ENCODE peak calls at places on chromosomes 4 and X, in five cellular contexts. A is NCI-H526, K is dorsolateral prefrontal cortex, P is A172, L is T-cell. I is an unnamed sample.
A peak's percentile ranks its signal among the peaks of the same experiment; 100 is the strongest.

GRCh38 chrX:47991263-47992092 is 12.3 kb downstream of the ZNF182 start:
- DNase-seq in L (no peak), K (no peak), A (no peak), P (peak; percentile 56), I (peak; percentile 75)

GRCh38 chrX:10077425-10078188 is 79.2 kb upstream of the CLCN4 start:
- DNase-seq in K (no peak), P (no peak), A (no peak), L (no peak), I (peak; percentile 51)

GRCh38 chrX:134718329-134719317 is 60.4 kb upstream of the PLAC1 start:
- DNase-seq in A (no peak), K (no peak), L (no peak), P (peak; percentile 83), I (peak; percentile 94)

GRCh38 chr4:152161676-152162330 is 374.1 kb downstream of the FBXW7 start:
- DNase-seq in L (no peak), P (peak; percentile 33), A (no peak), K (no peak), I (peak; percentile 14)

GRCh38 chr4:145694929-145695328 is 15.0 kb downstream of the C4orf51 start:
- DNase-seq in A (peak; percentile 61), P (peak; percentile 25), L (no peak), K (no peak), I (no peak)

GRCh38 chr4:8876982-8877779 is 5.5 kb upstream of the HMX1 start:
- DNase-seq in A (no peak), L (no peak), K (no peak), P (no peak), I (no peak)

GRCh38 chrX:54808109-54808604 is 612 bp downstream of the MAGED2 start:
- DNase-seq in L (no peak), P (peak; percentile 31), K (peak; percentile 66), A (peak; percentile 43), I (peak; percentile 22)

GRCh38 chr4:186760576-186760975 is 36.9 kb upstream of the FAT1 start:
- DNase-seq in A (peak; percentile 5), P (peak; percentile 66), K (no peak), L (no peak), I (peak; percentile 83)

GRCh38 chr4:113880240-113881028 is 99.0 kb downstream of the ARSJ start:
- DNase-seq in L (no peak), K (no peak), P (no peak), A (no peak), I (no peak)

GRCh38 chr4:105208556-105208955 is 61.9 kb downstream of the TET2 start:
- DNase-seq in A (no peak), L (no peak), P (no peak), K (no peak), I (no peak)

GRCh38 chr4:173185832-173186545 is 17.4 kb downstream of the GALNT7 start:
- DNase-seq in K (no peak), P (no peak), L (no peak), A (no peak), I (no peak)

GRCh38 chr4:89715611-89716010 is 121.3 kb downstream of the SNCA start:
- DNase-seq in P (no peak), L (no peak), K (no peak), A (no peak), I (no peak)

GRCh38 chrX:43644124-43644701 is 11.9 kb upstream of the MAOA start:
- DNase-seq in A (no peak), L (no peak), K (no peak), P (peak; percentile 79), I (peak; percentile 77)

GRCh38 chr4:138037716-138038115 is 204.4 kb downstream of the SLC7A11 start:
- DNase-seq in L (no peak), P (no peak), A (no peak), K (no peak), I (peak; percentile 36)